ENCODE peak calls at places on chromosomes 16 and 17, in four cellular contexts. A, K, L and Z are unnamed samples.
A peak's percentile ranks its signal among the peaks of the same experiment; 100 is the strongest.

GRCh38 chr17:77332034-77332971 is 191.5 kb downstream of the SEC14L1 start:
- DNase-seq in A (no peak), K (no peak), L (peak; percentile 5), Z (no peak)

GRCh38 chr17:43388198-43389021 is 10.4 kb upstream of the ARL4D start:
- DNase-seq in A (no peak), K (peak; percentile 97), L (peak; percentile 92), Z (peak; percentile 97)

GRCh38 chr16:2032285-2033056 is 5.8 kb downstream of the NHERF2 start:
- DNase-seq in A (no peak), K (no peak), L (no peak), Z (no peak)

GRCh38 chr17:65987988-65988387 is 203.9 kb downstream of the CEP112 start:
- DNase-seq in A (peak; percentile 2), K (peak; percentile 7), L (no peak), Z (no peak)

GRCh38 chr17:67696853-67697505 is 20.8 kb upstream of the NOL11 start:
- DNase-seq in A (no peak), K (peak; percentile 91), L (no peak), Z (no peak)

GRCh38 chr17:70270554-70270953 is 101.2 kb downstream of the KCNJ2 start:
- DNase-seq in A (no peak), K (no peak), L (no peak), Z (no peak)

GRCh38 chr17:33941744-33942143 is 313.3 kb upstream of the CCL2 start:
- DNase-seq in A (no peak), K (no peak), L (no peak), Z (no peak)

GRCh38 chr17:47239663-47240374 is 13.8 kb upstream of the ITGB3 start:
- DNase-seq in A (peak; percentile 100), K (peak; percentile 46), L (no peak), Z (no peak)

GRCh38 chr16:69706256-69706974 is 19.9 kb downstream of the NQO1 start:
- DNase-seq in A (no peak), K (peak; percentile 4), L (no peak), Z (no peak)

GRCh38 chr16:27431773-27432599 is 30.0 kb downstream of the IL21R start:
- DNase-seq in A (no peak), K (no peak), L (peak; percentile 14), Z (no peak)

GRCh38 chr17:962166-962565 is 17.4 kb downstream of the NXN start:
- DNase-seq in A (no peak), K (no peak), L (no peak), Z (no peak)

GRCh38 chr17:31559647-31560501 is 168.4 kb downstream of the RAB11FIP4 start:
- DNase-seq in A (no peak), K (no peak), L (no peak), Z (peak; percentile 56)

GRCh38 chr17:2860045-2860444 is 63.8 kb downstream of the RAP1GAP2 start:
- DNase-seq in A (no peak), K (no peak), L (no peak), Z (no peak)

GRCh38 chr16:89449726-89450335 is 40.5 kb downstream of the ANKRD11 start:
- DNase-seq in A (no peak), K (no peak), L (no peak), Z (no peak)

GRCh38 chr16:73171901-73172619 is 124.1 kb upstream of the ZFHX3 start:
- DNase-seq in A (no peak), K (peak; percentile 58), L (no peak), Z (no peak)

GRCh38 chr16:85019659-85020245 is 7.8 kb upstream of the KIAA0513 start:
- DNase-seq in A (no peak), K (no peak), L (no peak), Z (no peak)

GRCh38 chr17:7748098-7748775 is 30.7 kb downstream of the DNAH2 start:
- DNase-seq in A (no peak), K (no peak), L (no peak), Z (no peak)

GRCh38 chr17:17750881-17751280 is 69.6 kb downstream of the RAI1 start:
- DNase-seq in A (no peak), K (no peak), L (peak; percentile 54), Z (no peak)

GRCh38 chr16:70437017-70437581 is 1.8 kb downstream of the ST3GAL2 start:
- DNase-seq in A (no peak), K (peak; percentile 28), L (no peak), Z (peak; percentile 62)

GRCh38 chr16:57113042-57113453 is 20.7 kb downstream of the CPNE2 start:
- DNase-seq in A (no peak), K (no peak), L (no peak), Z (no peak)

GRCh38 chr17:15263206-15263579 is 1.9 kb downstream of the PMP22 start:
- DNase-seq in A (peak; percentile 70), K (no peak), L (no peak), Z (peak; percentile 71)

GRCh38 chr17:75697651-75698291 is 23.5 kb upstream of the ITGB4 start:
- DNase-seq in A (no peak), K (no peak), L (no peak), Z (no peak)

GRCh38 chr16:5845046-5845445 is 747.5 kb upstream of the EEF2KMT start:
- DNase-seq in A (no peak), K (no peak), L (no peak), Z (no peak)

GRCh38 chr17:16197276-16197675 is 18.1 kb downstream of the NCOR1 start:
- DNase-seq in A (no peak), K (no peak), L (no peak), Z (no peak)

GRCh38 chr17:21010705-21011596 is 31.9 kb downstream of the USP22 start:
- DNase-seq in A (no peak), K (no peak), L (no peak), Z (no peak)

GRCh38 chr16:81831722-81832126 is 52.6 kb downstream of the PLCG2 start:
- DNase-seq in A (no peak), K (no peak), L (peak; percentile 69), Z (no peak)

GRCh38 chr16:71311553-71312158 is 22.5 kb upstream of the CMTR2 start:
- DNase-seq in A (no peak), K (peak; percentile 65), L (peak; percentile 25), Z (peak; percentile 78)

GRCh38 chr16:11089504-11090124 is 145.2 kb downstream of the CLEC16A start:
- DNase-seq in A (no peak), K (no peak), L (no peak), Z (no peak)

GRCh38 chr17:30378191-30378796 is 433 bp upstream of the CPD start:
- DNase-seq in A (no peak), K (no peak), L (peak; percentile 72), Z (no peak)

GRCh38 chr17:6422654-6423241 is 12.2 kb downstream of the AIPL1 start:
- DNase-seq in A (no peak), K (no peak), L (no peak), Z (no peak)

GRCh38 chr17:40363480-40363838 is 1.1 kb downstream of the GJD3 start:
- DNase-seq in A (no peak), K (peak; percentile 68), L (peak; percentile 27), Z (peak; percentile 74)

GRCh38 chr16:85524630-85525463 is 88.3 kb upstream of the GSE1 start:
- DNase-seq in A (no peak), K (peak; percentile 92), L (no peak), Z (peak; percentile 77)

GRCh38 chr16:28572659-28573510 is 19.2 kb downstream of the SGF29 start:
- DNase-seq in A (no peak), K (no peak), L (no peak), Z (peak; percentile 76)

GRCh38 chr17:8131844-8132441 is 8.0 kb upstream of the HES7 start:
- DNase-seq in A (no peak), K (no peak), L (no peak), Z (no peak)

GRCh38 chr16:28569011-28569410 is 15.3 kb downstream of the SGF29 start:
- DNase-seq in A (no peak), K (no peak), L (no peak), Z (no peak)